ENCODE peak calls at places on chromosomes 3 and 15, in eight cellular contexts. H is SK-N-SH, V is H1, W is K562, N is HCT116, Y is endothelial cell of umbilical vein, U is GM12878, G is HepG2. D is an unnamed sample.

GRCh38 chr3:35677797-35678196 is 38.5 kb downstream of the ARPP21 start:
- DNase-seq in U (no peak), W (no peak), H (no peak), N (no peak), V (no peak), Y (no peak), G (no peak), D (no peak)

GRCh38 chr15:65399997-65400396 is 22.2 kb upstream of the IGDCC3 start:
- DNase-seq in G (no peak), H (no peak), Y (no peak), N (no peak), V (no peak), U (no peak), W (no peak), D (no peak)

GRCh38 chr15:45128971-45129639 is 574 bp downstream of the DUOXA1 start:
- DNase-seq in N (no peak), W (no peak), U (no peak), Y (no peak), H (no peak), G (no peak), V (no peak), D (no peak)

GRCh38 chr15:89034305-89034704 is 54.0 kb upstream of the ABHD2 start:
- DNase-seq in N (peak; percentile 29), Y (peak; percentile 19), V (no peak), H (no peak), W (no peak), U (no peak), G (peak; percentile 12), D (no peak)

GRCh38 chr3:130915567-130916292 is 21.8 kb downstream of the ATP2C1 start:
- DNase-seq in Y (no peak), N (no peak), H (no peak), W (no peak), G (no peak), U (no peak), V (no peak), D (peak; percentile 47)

GRCh38 chr15:69997701-69998273 is 99.9 kb downstream of the TLE3 start:
- DNase-seq in G (no peak), W (no peak), Y (no peak), U (no peak), V (no peak), H (no peak), N (peak; percentile 7), D (no peak)

GRCh38 chr15:83192742-83193141 is 14.9 kb downstream of the HDGFL3 start:
- DNase-seq in Y (no peak), H (no peak), W (no peak), N (no peak), U (no peak), G (no peak), V (no peak), D (no peak)

GRCh38 chr3:47542614-47543173 is 29.2 kb upstream of the ELP6 start:
- DNase-seq in W (peak; percentile 37), V (no peak), G (no peak), N (no peak), U (no peak), H (no peak), Y (no peak), D (no peak)

GRCh38 chr3:184608209-184608608 is 46.6 kb downstream of the EPHB3 start:
- DNase-seq in V (no peak), G (no peak), N (no peak), W (no peak), Y (no peak), H (no peak), U (no peak), D (no peak)

GRCh38 chr3:152938974-152939636 is 104.2 kb downstream of the P2RY1 start:
- DNase-seq in W (no peak), H (no peak), V (no peak), Y (no peak), G (no peak), U (no peak), N (no peak), D (no peak)

GRCh38 chr3:128491900-128492352 is 1.1 kb downstream of the GATA2 start:
- DNase-seq in N (no peak), H (no peak), G (no peak), U (no peak), V (no peak), W (no peak), Y (peak; percentile 41), D (no peak)

GRCh38 chr15:40593130-40593529 is 919 bp upstream of the KNL1 start:
- DNase-seq in H (no peak), Y (no peak), V (no peak), W (no peak), N (no peak), U (no peak), G (no peak), D (no peak)

GRCh38 chr15:42144841-42145375 is 11.5 kb downstream of the PLA2G4F start:
- DNase-seq in U (no peak), N (no peak), Y (no peak), V (no peak), H (no peak), G (no peak), W (no peak), D (no peak)

GRCh38 chr3:149738891-149739290 is 13.4 kb downstream of the COMMD2 start:
- DNase-seq in N (no peak), Y (no peak), H (no peak), U (no peak), W (no peak), G (no peak), V (no peak), D (no peak)

GRCh38 chr3:108500728-108501127 is 9.7 kb downstream of the MYH15 start:
- DNase-seq in N (no peak), W (no peak), U (no peak), V (no peak), Y (no peak), H (no peak), G (no peak), D (no peak)

GRCh38 chr3:40417845-40418543 is 31.0 kb downstream of the ENTPD3 start:
- DNase-seq in U (no peak), W (peak; percentile 74), N (no peak), Y (no peak), H (peak; percentile 56), G (no peak), V (no peak), D (no peak)

GRCh38 chr15:89531796-89532537 is 35.6 kb upstream of the RHCG start:
- DNase-seq in G (no peak), W (no peak), H (no peak), N (no peak), U (no peak), V (no peak), Y (no peak), D (no peak)

GRCh38 chr3:14118400-14119165 is 6.1 kb downstream of the CHCHD4 start:
- DNase-seq in H (no peak), V (no peak), N (no peak), G (peak; percentile 93), U (no peak), W (peak; percentile 3), Y (no peak), D (peak; percentile 14)

GRCh38 chr3:78924711-78925110 is 843.1 kb downstream of the ROBO1 start:
- DNase-seq in Y (no peak), W (no peak), V (no peak), G (no peak), N (no peak), H (no peak), U (no peak), D (no peak)

GRCh38 chr3:78927787-78928186 is 840.0 kb downstream of the ROBO1 start:
- DNase-seq in H (no peak), U (no peak), N (no peak), G (no peak), W (no peak), Y (no peak), V (no peak), D (no peak)

DNA sequence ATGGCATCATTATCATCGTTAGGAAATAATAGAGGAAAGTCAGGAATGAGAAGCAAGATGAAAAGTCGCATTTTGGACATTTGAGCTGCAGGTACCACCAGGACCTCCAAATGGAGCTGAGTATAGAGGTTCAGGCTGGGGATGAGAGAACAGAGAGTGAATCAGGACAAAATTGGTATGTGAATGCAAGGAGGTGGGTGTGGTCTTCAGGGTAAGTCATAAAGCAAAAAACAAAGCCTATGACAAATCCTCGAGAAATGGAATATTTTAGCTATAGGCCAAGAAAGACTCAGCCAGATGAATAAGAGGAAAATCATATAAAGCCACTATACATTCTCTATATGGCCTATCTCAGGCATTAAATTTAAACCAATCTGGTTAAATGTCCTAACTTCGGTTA is 841.3 kb downstream of the ROBO1 start:
- DNase-seq in W (no peak), N (no peak), G (no peak), U (no peak), V (no peak), Y (no peak), H (no peak), D (no peak)
- H3K9ac ChIP-seq in W (no peak overlapping the region), N (no peak overlapping the region), G (no peak overlapping the region), U (no peak overlapping the region), V (no peak overlapping the region), Y (no peak overlapping the region), H (no peak overlapping the region), D (no peak overlapping the region)

GRCh38 chr3:28053759-28054158 is 187.7 kb upstream of the CMC1 start:
- DNase-seq in U (no peak), G (no peak), Y (no peak), V (no peak), N (peak; percentile 75), H (no peak), W (no peak), D (no peak)

DNA sequence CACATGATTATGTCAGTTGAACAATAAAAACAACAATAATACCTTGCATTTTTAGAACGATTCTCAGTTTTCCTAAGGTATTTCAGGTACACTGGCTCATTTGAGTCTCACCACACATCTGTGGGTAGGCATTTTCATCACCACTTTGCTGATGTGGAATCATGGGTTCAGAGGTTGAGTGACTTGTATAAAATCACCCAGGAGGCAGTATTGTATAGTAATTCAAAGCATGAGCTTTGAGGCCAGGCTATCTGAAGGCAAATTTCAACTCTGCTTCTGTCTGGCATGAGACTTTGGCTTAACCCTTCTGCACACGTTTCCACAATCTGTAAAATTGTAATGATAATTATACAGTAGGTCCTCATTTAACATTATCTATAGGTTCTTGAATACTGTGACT is 183.9 kb upstream of the CMC1 start:
- DNase-seq in H (no peak), U (no peak), W (no peak), Y (no peak), G (no peak), V (no peak), N (no peak), D (no peak)
- TF ChIP-seq POLR2AphosphoS5 in H (no peak), U (no peak), W (no peak), Y (no peak), G (no peak), V (no peak), N (no peak), D (no peak)

DNA sequence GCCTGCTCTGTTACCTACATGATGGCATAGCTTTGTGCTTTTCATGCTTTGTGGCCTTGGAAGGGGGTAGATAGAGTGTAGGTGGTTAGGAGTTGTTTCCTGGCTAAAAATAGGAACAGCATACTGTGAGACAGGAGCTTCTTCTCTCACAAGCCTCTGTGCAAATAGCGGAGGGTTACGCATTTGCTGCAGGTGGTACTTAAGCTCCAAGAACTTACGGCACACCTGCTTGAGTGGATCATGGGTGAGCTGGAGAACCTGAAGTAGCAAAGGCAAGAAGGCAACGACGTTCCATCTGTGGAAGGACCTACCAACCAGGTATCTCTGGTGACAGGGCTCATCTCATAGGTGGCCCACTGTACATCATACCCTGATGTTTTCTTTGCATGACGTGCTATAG is 66.0 kb downstream of the ST6GAL1 start:
- DNase-seq in W (no peak), Y (no peak), H (no peak), V (no peak), G (no peak), N (no peak), U (no peak), D (no peak)
- H3K9ac ChIP-seq in W (peak overlapping the region; percentile 32), Y (no peak overlapping the region), H (no peak overlapping the region), V (no peak overlapping the region), G (no peak overlapping the region), N (no peak overlapping the region), U (peak overlapping the region; percentile 73), D (no peak overlapping the region)

GRCh38 chr3:172129868-172130751 is 90.7 kb downstream of the FNDC3B start:
- DNase-seq in N (peak; percentile 91), W (peak; percentile 90), Y (peak; percentile 94), U (no peak), H (peak; percentile 65), V (no peak), G (peak; percentile 95), D (no peak)
- TF ChIP-seq POLR2AphosphoS5 in N (peak; percentile 65), W (peak; percentile 39), Y (peak; percentile 63), U (no peak), H (peak; percentile 53), V (no peak), G (peak; percentile 31), D (no peak)